ENCODE peak calls at places on chromosomes 16 and 17, in ten cellular contexts. B, E, M, V, A, Z, F, I, L and H are unnamed samples.

GRCh38 chr17:60165976-60166375 is 16.2 kb downstream of the CA4 start:
- DNase-seq in B (no peak), E (no peak), M (no peak), V (no peak), A (no peak), Z (no peak), F (no peak), I (no peak), L (no peak), H (no peak)

GRCh38 chr17:56478836-56479447 is 114.6 kb upstream of the NOG start:
- DNase-seq in B (peak), E (no peak), M (peak), V (no peak), A (no peak), Z (peak), F (peak), I (no peak), L (no peak), H (no peak)

GRCh38 chr17:47998044-47998443 is 27.1 kb downstream of the CDK5RAP3 start:
- DNase-seq in B (no peak), E (no peak), M (no peak), V (no peak), A (no peak), Z (no peak), F (no peak), I (no peak), L (no peak), H (no peak)

GRCh38 chr16:28990375-28991040 is 5.7 kb downstream of the LAT start:
- DNase-seq in B (no peak), E (no peak), M (no peak), V (no peak), A (no peak), Z (no peak), F (no peak), I (peak), L (no peak), H (no peak)

GRCh38 chr16:49483251-49483650 is 109.6 kb downstream of the C16orf78 start:
- DNase-seq in B (no peak), E (no peak), M (no peak), V (no peak), A (no peak), Z (no peak), F (no peak), I (no peak), L (no peak), H (no peak)

GRCh38 chr17:7133424-7133823 is 18.8 kb upstream of the ASGR2 start:
- DNase-seq in B (peak), E (no peak), M (no peak), V (no peak), A (peak), Z (no peak), F (peak), I (no peak), L (no peak), H (no peak)

GRCh38 chr17:42845918-42846593 is 1.7 kb downstream of the AOC2 start:
- DNase-seq in B (no peak), E (no peak), M (no peak), V (no peak), A (no peak), Z (no peak), F (no peak), I (no peak), L (peak), H (no peak)

GRCh38 chr17:51056813-51057510 is 63.7 kb downstream of the SPAG9 start:
- DNase-seq in B (peak), E (peak), M (peak), V (no peak), A (peak), Z (peak), F (peak), I (peak), L (peak), H (no peak)

GRCh38 chr16:14958970-14959369 is 15.9 kb upstream of the PDXDC1 start:
- DNase-seq in B (peak), E (no peak), M (no peak), V (no peak), A (no peak), Z (no peak), F (peak), I (no peak), L (no peak), H (no peak)

GRCh38 chr16:77387810-77388209 is 47.0 kb downstream of the ADAMTS18 start:
- DNase-seq in B (no peak), E (no peak), M (no peak), V (no peak), A (no peak), Z (no peak), F (no peak), I (no peak), L (no peak), H (no peak)

GRCh38 chr16:55274391-55274790 is 49.6 kb upstream of the IRX6 start:
- DNase-seq in B (no peak), E (no peak), M (no peak), V (peak), A (no peak), Z (no peak), F (no peak), I (no peak), L (no peak), H (no peak)

GRCh38 chr17:65047939-65048338 is 8.6 kb downstream of the GNA13 start:
- DNase-seq in B (no peak), E (no peak), M (no peak), V (no peak), A (no peak), Z (no peak), F (no peak), I (no peak), L (no peak), H (no peak)

GRCh38 chr17:78588258-78589030 is 11.2 kb upstream of the DNAH17 start:
- DNase-seq in B (no peak), E (no peak), M (no peak), V (no peak), A (no peak), Z (no peak), F (no peak), I (no peak), L (no peak), H (no peak)

GRCh38 chr17:29145289-29146058 is 34.7 kb downstream of the MYO18A start:
- DNase-seq in B (no peak), E (peak), M (peak), V (no peak), A (peak), Z (peak), F (peak), I (peak), L (peak), H (peak)

GRCh38 chr16:88409296-88410065 is 26.7 kb downstream of the ZNF469 start:
- DNase-seq in B (no peak), E (no peak), M (no peak), V (no peak), A (no peak), Z (no peak), F (no peak), I (no peak), L (no peak), H (no peak)

GRCh38 chr17:41307647-41308046 is 1.5 kb downstream of the KRTAP16-1 start:
- DNase-seq in B (no peak), E (no peak), M (no peak), V (no peak), A (no peak), Z (no peak), F (peak), I (no peak), L (peak), H (no peak)